ENCODE peak calls at places on chromosomes 16 and 17, in nine cellular contexts. I, Q, J, M, C, Y, B, V and Z are unnamed samples.

GRCh38 chr16:80519189-80519588 is 21.6 kb upstream of the DYNLRB2 start:
- DNase-seq in I (no peak), Q (no peak), J (no peak), M (no peak), C (no peak), Y (no peak), B (no peak), V (no peak), Z (no peak)

GRCh38 chr17:28828294-28829040 is 14.1 kb downstream of the FAM222B start:
- DNase-seq in I (no peak), Q (no peak), J (no peak), M (no peak), C (no peak), Y (no peak), B (no peak), V (no peak), Z (no peak)

GRCh38 chr17:17540935-17541639 is 44.9 kb upstream of the RASD1 start:
- DNase-seq in I (no peak), Q (no peak), J (no peak), M (no peak), C (no peak), Y (no peak), B (no peak), V (no peak), Z (no peak)

GRCh38 chr17:64150237-64151015 is 20.5 kb upstream of the ERN1 start:
- DNase-seq in I (no peak), Q (no peak), J (no peak), M (no peak), C (peak), Y (no peak), B (no peak), V (peak), Z (no peak)

GRCh38 chr16:74936902-74937560 is 47.9 kb downstream of the WDR59 start:
- DNase-seq in I (no peak), Q (no peak), J (no peak), M (peak), C (no peak), Y (peak), B (no peak), V (no peak), Z (no peak)

GRCh38 chr17:8877984-8878383 is 10.5 kb upstream of the PIK3R6 start:
- DNase-seq in I (no peak), Q (no peak), J (no peak), M (no peak), C (no peak), Y (no peak), B (no peak), V (no peak), Z (no peak)

GRCh38 chr16:6732166-6732565 is 600.5 kb upstream of the RBFOX1 start:
- DNase-seq in I (no peak), Q (no peak), J (no peak), M (no peak), C (no peak), Y (no peak), B (no peak), V (no peak), Z (no peak)

GRCh38 chr16:19884611-19885455 is at the start of gene GPRC5B:
- DNase-seq in I (peak), Q (peak), J (peak), M (peak), C (peak), Y (peak), B (peak), V (no peak), Z (peak)

GRCh38 chr17:63222655-63223054 is 223.5 kb downstream of the CYB561 start:
- DNase-seq in I (no peak), Q (no peak), J (no peak), M (peak), C (peak), Y (peak), B (no peak), V (no peak), Z (no peak)

GRCh38 chr16:73143681-73144370 is 95.9 kb upstream of the ZFHX3 start:
- DNase-seq in I (no peak), Q (no peak), J (no peak), M (no peak), C (peak), Y (peak), B (no peak), V (no peak), Z (no peak)

GRCh38 chr17:9979463-9979995 is 74.5 kb upstream of the RCVRN start:
- DNase-seq in I (no peak), Q (no peak), J (no peak), M (peak), C (no peak), Y (no peak), B (no peak), V (no peak), Z (no peak)

GRCh38 chr17:75344664-75345063 is 55.4 kb upstream of the SLC25A19 start:
- DNase-seq in I (no peak), Q (peak), J (peak), M (no peak), C (no peak), Y (no peak), B (no peak), V (no peak), Z (no peak)

GRCh38 chr17:49292901-49293300 is 62.3 kb upstream of the PHOSPHO1 start:
- DNase-seq in I (no peak), Q (no peak), J (no peak), M (no peak), C (no peak), Y (no peak), B (no peak), V (no peak), Z (no peak)

GRCh38 chr17:18257747-18258355 is 687 bp downstream of the FLII start:
- DNase-seq in I (no peak), Q (no peak), J (peak), M (peak), C (peak), Y (peak), B (peak), V (peak), Z (no peak)

GRCh38 chr16:50326835-50327465 is 41.8 kb downstream of the BRD7 start:
- DNase-seq in I (peak), Q (no peak), J (peak), M (no peak), C (no peak), Y (no peak), B (peak), V (no peak), Z (peak)

GRCh38 chr16:676565-677297 is 1.3 kb downstream of the RHBDL1 start:
- DNase-seq in I (no peak), Q (peak), J (no peak), M (no peak), C (peak), Y (no peak), B (no peak), V (no peak), Z (no peak)

GRCh38 chr16:81641403-81642106 is 137.5 kb upstream of the PLCG2 start:
- DNase-seq in I (no peak), Q (peak), J (no peak), M (no peak), C (peak), Y (no peak), B (no peak), V (no peak), Z (no peak)

GRCh38 chr17:42679001-42679491 is 2.3 kb upstream of the PLEKHH3 start:
- DNase-seq in I (peak), Q (peak), J (no peak), M (peak), C (peak), Y (peak), B (no peak), V (peak), Z (peak)

GRCh38 chr16:27571433-27572306 is 21.7 kb downstream of the KATNIP start:
- DNase-seq in I (no peak), Q (no peak), J (no peak), M (no peak), C (no peak), Y (no peak), B (no peak), V (no peak), Z (no peak)

GRCh38 chr17:2405247-2405926 is 4.5 kb upstream of the MNT start:
- DNase-seq in I (no peak), Q (no peak), J (no peak), M (peak), C (no peak), Y (peak), B (no peak), V (no peak), Z (no peak)